ENCODE peak calls at places on chromosomes 7 and 10, in seven cellular contexts. A is uterus, J is MM.1S, W is stomach, B is H1, Y is HCT116, F is ovary. K is an unnamed sample.

GRCh38 chr10:27482984-27483956 is 20.8 kb upstream of the RAB18 start:
- DNase-seq in J (no peak), Y (no peak), B (no peak), W (no peak), A (no peak), F (no peak), K (no peak)

GRCh38 chr7:1061180-1061579 is 16.8 kb downstream of the GPR146 start:
- DNase-seq in J (no peak), F (no peak), Y (no peak), B (no peak), W (no peak), A (no peak), K (no peak)

GRCh38 chr7:23467731-23468720 is 2.3 kb downstream of the IGF2BP3 start:
- DNase-seq in W (no peak), A (no peak), F (no peak), J (peak; percentile 36), B (no peak), Y (no peak), K (no peak)

GRCh38 chr7:105218215-105218614 is 170.5 kb downstream of the SRPK2 start:
- DNase-seq in F (no peak), W (no peak), Y (peak; percentile 50), B (peak; percentile 3), J (no peak), A (no peak), K (no peak)

GRCh38 chr7:33395340-33395739 is 266.0 kb downstream of the BBS9 start:
- DNase-seq in B (no peak), Y (no peak), A (no peak), F (no peak), J (no peak), W (no peak), K (no peak)

GRCh38 chr7:74082770-74083116 is 861 bp upstream of the LIMK1 start:
- DNase-seq in Y (no peak), F (no peak), J (no peak), W (no peak), B (no peak), A (no peak), K (no peak)

GRCh38 chr10:117439243-117439912 is 64.1 kb upstream of the PDZD8 start:
- DNase-seq in A (peak; percentile 83), F (peak; percentile 34), B (no peak), J (no peak), W (no peak), Y (no peak), K (no peak)

GRCh38 chr7:99601656-99602310 is 3.7 kb downstream of the TMEM225B start:
- DNase-seq in J (no peak), Y (no peak), F (no peak), A (no peak), W (no peak), B (peak; percentile 25), K (no peak)

GRCh38 chr10:121804460-121804859 is 123.4 kb downstream of the ATE1 start:
- DNase-seq in B (no peak), Y (no peak), J (no peak), W (no peak), A (no peak), F (no peak), K (no peak)

GRCh38 chr10:61987537-61987936 is 86.0 kb downstream of the ARID5B start:
- DNase-seq in B (no peak), F (no peak), W (no peak), J (peak; percentile 18), A (no peak), Y (no peak), K (no peak)

GRCh38 chr7:18753972-18754610 is 258.5 kb downstream of the HDAC9 start:
- DNase-seq in Y (no peak), J (no peak), W (no peak), B (no peak), F (no peak), A (no peak), K (no peak)

GRCh38 chr7:135189961-135190360 is 19.5 kb upstream of the CYREN start:
- DNase-seq in J (no peak), A (no peak), B (no peak), W (peak; percentile 9), F (no peak), Y (no peak), K (no peak)

GRCh38 chr10:59907918-59908807 is 1.8 kb upstream of the CCDC6 start:
- DNase-seq in J (peak; percentile 25), A (peak; percentile 78), Y (peak; percentile 77), W (peak; percentile 64), B (peak; percentile 80), F (peak; percentile 62), K (no peak)

GRCh38 chr10:28155726-28156125 is 147.1 kb downstream of the MPP7 start:
- DNase-seq in B (no peak), A (no peak), J (no peak), W (no peak), F (no peak), Y (no peak), K (no peak)

GRCh38 chr10:128050937-128051336 is 75.3 kb downstream of the MKI67 start:
- DNase-seq in Y (no peak), F (no peak), A (peak; percentile 43), W (no peak), J (no peak), B (no peak), K (no peak)

GRCh38 chr7:121953601-121954000 is 80.6 kb downstream of the PTPRZ1 start:
- DNase-seq in Y (no peak), F (no peak), A (no peak), J (no peak), W (no peak), B (no peak), K (no peak)

GRCh38 chr10:119896937-119897336 is 4.4 kb downstream of the SEC23IP start:
- DNase-seq in B (no peak), Y (no peak), J (no peak), A (peak; percentile 30), F (peak; percentile 52), W (peak; percentile 87), K (peak; percentile 65)

GRCh38 chr10:46516660-46517416 is 39.6 kb downstream of the GPRIN2 start:
- DNase-seq in Y (no peak), W (peak; percentile 25), B (no peak), F (peak; percentile 9), A (peak; percentile 8), J (no peak), K (no peak)

GRCh38 chr7:123961731-123962130 is 36.7 kb downstream of the SPAM1 start:
- DNase-seq in J (no peak), B (no peak), A (no peak), F (no peak), Y (no peak), W (no peak), K (no peak)

GRCh38 chr10:127863231-127863825 is 29.4 kb downstream of the CLRN3 start:
- DNase-seq in Y (no peak), J (no peak), B (no peak), W (no peak), F (no peak), A (no peak), K (no peak)

GRCh38 chr10:86759073-86759672 is 2.8 kb downstream of the BMPR1A start:
- DNase-seq in J (no peak), F (no peak), B (no peak), W (no peak), Y (no peak), A (no peak), K (no peak)

DNA sequence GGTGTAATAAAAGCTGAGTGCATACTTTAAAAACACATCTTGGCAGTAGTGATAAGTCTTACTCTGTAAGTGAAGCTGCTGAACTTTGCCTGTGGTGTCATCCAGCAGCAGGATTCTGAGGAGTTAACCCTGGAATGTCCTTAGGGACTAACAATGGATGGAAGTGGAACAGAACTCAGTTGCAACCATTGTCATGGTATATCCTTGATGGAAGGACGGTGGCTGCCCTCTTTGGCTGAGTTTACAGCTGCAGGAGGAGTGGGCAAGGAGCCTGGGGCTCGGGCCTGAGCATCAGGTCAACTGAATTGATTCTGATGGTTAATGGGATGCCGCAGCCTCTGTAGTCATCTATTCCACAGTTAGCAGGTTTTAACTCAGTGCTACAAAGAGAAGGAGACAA is 56.2 kb downstream of the MRC1 start:
- DNase-seq in W (no peak), J (no peak), F (no peak), B (no peak), Y (no peak), A (no peak), K (no peak)
- TF ChIP-seq CTCF in W (no peak), J (no peak), F (no peak), B (no peak), Y (no peak), A (no peak), K (no peak)

GRCh38 chr7:95342642-95343252 is 18.4 kb upstream of the PON1 start:
- DNase-seq in J (no peak), B (peak; percentile 17), W (no peak), Y (no peak), F (no peak), A (no peak), K (no peak)

GRCh38 chr7:95340491-95340890 is 16.2 kb upstream of the PON1 start:
- DNase-seq in Y (no peak), B (no peak), W (no peak), A (no peak), J (no peak), F (no peak), K (no peak)

GRCh38 chr7:95338832-95339231 is 14.5 kb upstream of the PON1 start:
- DNase-seq in W (no peak), A (no peak), B (no peak), F (no peak), J (no peak), Y (no peak), K (no peak)

GRCh38 chr7:95342029-95342428 is 17.7 kb upstream of the PON1 start:
- DNase-seq in F (no peak), A (no peak), B (no peak), W (no peak), Y (no peak), J (no peak), K (no peak)
- H3K4me1 ChIP-seq in F (no peaks in the 10 kb centered on the region), A (no peaks in the 10 kb centered on the region), B (peaks cover 13% of the 10 kb centered on the region), W (no peaks in the 10 kb centered on the region), Y (no peaks in the 10 kb centered on the region), J (no peaks in the 10 kb centered on the region), K (no peaks in the 10 kb centered on the region)

GRCh38 chr7:154566877-154567276 is 436.0 kb downstream of the PAXIP1 start:
- DNase-seq in A (no peak), J (no peak), B (no peak), Y (no peak), W (no peak), F (no peak), K (no peak)
- TF ChIP-seq CTCF in A (no peak), J (peak; percentile 32), B (peak; percentile 41), Y (no peak), W (no peak), F (no peak), K (no peak)

GRCh38 chr10:131908151-131908550 is 7.3 kb downstream of the PPP2R2D start:
- DNase-seq in W (no peak), A (no peak), Y (no peak), F (no peak), B (no peak), J (no peak), K (no peak)
- H3K4me1 ChIP-seq in W (peaks cover 63% of the 10 kb centered on the region), A (no peaks in the 10 kb centered on the region), Y (peaks cover 17% of the 10 kb centered on the region), F (peaks cover 45% of the 10 kb centered on the region), B (peaks cover 3% of the 10 kb centered on the region), J (no peaks in the 10 kb centered on the region), K (peaks cover 25% of the 10 kb centered on the region)

K was measured in pancreas.